ENCODE peak calls at places on chromosomes 5 and 9, in six cellular contexts. H is K562; W is lower leg skin; X is fibroblast of lung; J is effector memory CD4-positive, alpha-beta T cell; Q is SK-N-SH. Z is an unnamed sample.

GRCh38 chr5:87069974-87070608 is 197.6 kb upstream of the RASA1 start:
- DNase-seq in H (peak; percentile 36), W (no peak), Q (no peak), X (peak; percentile 77), J (no peak), Z (no peak)

GRCh38 chr5:17005087-17005828 is 69.2 kb upstream of the MYO10 start:
- DNase-seq in H (no peak), Q (no peak), J (no peak), W (no peak), X (no peak), Z (no peak)

GRCh38 chr9:119955276-119955675 is 586.0 kb upstream of the BRINP1 start:
- DNase-seq in H (no peak), X (no peak), J (no peak), W (no peak), Q (no peak), Z (no peak)

GRCh38 chr9:101131326-101131725 is 102.8 kb downstream of the PLPPR1 start:
- DNase-seq in H (no peak), Q (no peak), J (no peak), W (no peak), X (no peak), Z (no peak)

GRCh38 chr5:62268239-62268638 is 37.8 kb upstream of the KIF2A start:
- DNase-seq in W (no peak), J (no peak), H (no peak), X (no peak), Q (no peak), Z (no peak)

GRCh38 chr5:35159370-35159742 is 70.9 kb downstream of the PRLR start:
- DNase-seq in W (no peak), J (no peak), H (no peak), Q (no peak), X (peak; percentile 4), Z (no peak)

GRCh38 chr5:171405615-171406014 is 13.8 kb upstream of the FGF18 start:
- DNase-seq in Q (peak; percentile 46), H (no peak), J (no peak), W (no peak), X (peak; percentile 55), Z (no peak)

GRCh38 chr9:80596576-80596975 is 1024.8 kb downstream of the TLE4 start:
- DNase-seq in W (no peak), X (no peak), J (no peak), H (no peak), Q (no peak), Z (no peak)

GRCh38 chr5:127305486-127305885 is 14.9 kb downstream of the MEGF10 start:
- DNase-seq in W (no peak), H (no peak), X (no peak), J (no peak), Q (no peak), Z (no peak)

GRCh38 chr5:158809310-158809709 is 290.4 kb downstream of the EBF1 start:
- DNase-seq in X (no peak), J (no peak), W (no peak), Q (no peak), H (no peak), Z (no peak)

GRCh38 chr9:2574215-2574614 is 47.4 kb upstream of the VLDLR start:
- DNase-seq in Q (no peak), W (no peak), X (no peak), J (no peak), H (no peak), Z (no peak)

GRCh38 chr9:116155700-116156045 is 2.1 kb downstream of the PAPPA start:
- DNase-seq in X (peak; percentile 77), W (no peak), Q (peak; percentile 38), J (no peak), H (no peak), Z (no peak)

GRCh38 chr9:98856982-98857381 is 49.5 kb downstream of the GALNT12 start:
- DNase-seq in J (no peak), Q (no peak), H (peak; percentile 45), W (no peak), X (no peak), Z (no peak)

GRCh38 chr5:138675998-138676397 is 77.2 kb upstream of the CTNNA1 start:
- DNase-seq in W (no peak), Q (no peak), H (no peak), X (no peak), J (no peak), Z (no peak)

GRCh38 chr5:62155988-62156387 is 150.0 kb upstream of the KIF2A start:
- DNase-seq in J (no peak), H (no peak), W (no peak), X (no peak), Q (no peak), Z (no peak)

GRCh38 chr9:95115104-95115503 is 202.4 kb downstream of the FANCC start:
- DNase-seq in X (no peak), Q (no peak), H (no peak), J (no peak), W (no peak), Z (no peak)

GRCh38 chr5:132365213-132365612 is 4.3 kb upstream of the SLC22A5 start:
- DNase-seq in J (no peak), Q (no peak), X (no peak), H (peak; percentile 65), W (no peak), Z (no peak)

GRCh38 chr9:128712451-128713410 is 10.4 kb downstream of the PKN3 start:
- DNase-seq in J (no peak), H (no peak), X (no peak), Q (peak; percentile 17), W (peak; percentile 79), Z (no peak)

GRCh38 chr9:107180206-107180605 is 102.9 kb upstream of the RAD23B start:
- DNase-seq in H (no peak), W (no peak), Q (peak; percentile 28), J (no peak), X (no peak), Z (peak; percentile 46)

GRCh38 chr9:116337015-116337414 is 183.4 kb downstream of the PAPPA start:
- DNase-seq in X (peak; percentile 24), H (no peak), W (no peak), Q (no peak), J (no peak), Z (no peak)

GRCh38 chr5:174585472-174585871 is 138.9 kb upstream of the MSX2 start:
- DNase-seq in J (no peak), W (no peak), H (no peak), X (no peak), Q (no peak), Z (no peak)

GRCh38 chr9:17134396-17134842 is 421 bp upstream of the CNTLN start:
- DNase-seq in X (peak; percentile 62), J (no peak), H (no peak), Q (no peak), W (no peak), Z (no peak)

GRCh38 chr5:32027093-32027716 is 146.9 kb downstream of the GOLPH3 start:
- DNase-seq in J (no peak), H (no peak), X (peak; percentile 14), Q (no peak), W (no peak), Z (no peak)

GRCh38 chr5:141557681-141558136 is 61.1 kb downstream of the DIAPH1 start:
- DNase-seq in X (peak; percentile 99), W (peak; percentile 98), Q (peak; percentile 69), H (peak; percentile 78), J (peak; percentile 69), Z (peak; percentile 89)

GRCh38 chr5:141560725-141561483 is 57.9 kb downstream of the DIAPH1 start:
- DNase-seq in Q (peak; percentile 68), J (no peak), W (peak; percentile 95), H (peak; percentile 59), X (peak; percentile 99), Z (peak; percentile 92)

GRCh38 chr5:141559481-141559880 is 59.3 kb downstream of the DIAPH1 start:
- DNase-seq in W (no peak), H (no peak), X (peak; percentile 70), Q (no peak), J (no peak), Z (no peak)

GRCh38 chr5:141558150-141558549 is 60.6 kb downstream of the DIAPH1 start:
- DNase-seq in X (no peak), Q (no peak), W (no peak), J (no peak), H (no peak), Z (no peak)

DNA sequence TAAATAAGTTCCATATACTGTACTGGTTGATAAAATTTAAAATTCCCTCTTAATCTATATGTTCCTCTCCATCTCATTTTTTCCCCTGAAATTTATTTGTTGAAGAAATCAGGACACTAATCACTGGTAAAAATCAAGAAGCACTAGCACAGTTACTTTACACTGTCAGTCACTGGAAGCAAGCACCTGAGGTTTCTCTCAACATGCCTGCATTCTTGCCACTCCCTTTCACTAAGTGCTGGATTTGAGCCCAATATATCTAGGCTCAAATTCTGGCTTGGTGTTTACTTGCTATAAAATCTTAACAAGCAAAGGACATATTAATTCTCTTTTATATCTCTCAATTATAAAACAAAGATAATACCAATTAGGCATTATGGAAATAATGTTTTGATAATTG is 58.7 kb downstream of the DIAPH1 start:
- DNase-seq in X (peak; percentile 22), Q (no peak), J (no peak), W (no peak), H (no peak), Z (no peak)
- H3K4me3 ChIP-seq in X (no peak overlapping the region), Q (peak overlapping the region; percentile 22), J (no peak overlapping the region), W (no peak overlapping the region), H (no peak overlapping the region), Z (peak overlapping the region; percentile 40)

DNA sequence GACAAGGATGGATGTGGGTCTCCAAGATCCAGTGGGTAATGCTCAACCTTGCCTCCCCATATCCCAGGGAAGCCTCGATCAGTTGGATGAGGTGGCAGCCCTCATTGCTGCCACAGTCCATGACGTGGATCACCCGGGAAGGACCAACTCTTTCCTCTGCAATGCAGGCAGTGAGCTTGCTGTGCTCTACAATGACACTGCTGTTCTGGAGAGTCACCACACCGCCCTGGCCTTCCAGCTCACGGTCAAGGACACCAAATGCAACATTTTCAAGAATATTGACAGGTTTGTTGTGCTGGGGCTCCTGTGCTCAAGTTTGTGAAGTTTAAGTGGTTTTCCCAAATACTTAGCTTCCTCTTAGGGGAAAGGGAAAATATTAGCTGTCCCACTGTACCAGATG is 74.0 kb downstream of the WDR41 start:
- DNase-seq in J (no peak), H (no peak), X (no peak), W (no peak), Q (no peak), Z (no peak)
- H3K4me3 ChIP-seq in J (no peak overlapping the region), H (no peak overlapping the region), X (no peak overlapping the region), W (no peak overlapping the region), Q (no peak overlapping the region), Z (no peak overlapping the region)

GRCh38 chr5:134803821-134804220 is 41.9 kb upstream of the C5orf24 start:
- DNase-seq in H (no peak), Q (no peak), J (no peak), X (no peak), W (no peak), Z (no peak)
- H3K4me3 ChIP-seq in H (no peak overlapping the region), Q (no peak overlapping the region), J (no peak overlapping the region), X (no peak overlapping the region), W (no peak overlapping the region), Z (no peak overlapping the region)

GRCh38 chr5:90557871-90558270 is 726 bp upstream of the ADGRV1 start:
- DNase-seq in H (no peak), Q (no peak), J (no peak), W (no peak), X (no peak), Z (no peak)

GRCh38 chr5:90560771-90561170 is 2.2 kb downstream of the ADGRV1 start:
- DNase-seq in X (no peak), Q (no peak), W (no peak), H (no peak), J (no peak), Z (no peak)

GRCh38 chr5:90557391-90557790 is 1.2 kb upstream of the ADGRV1 start:
- DNase-seq in J (no peak), X (no peak), H (no peak), Q (no peak), W (no peak), Z (no peak)

GRCh38 chr5:90555666-90556065 is 2.9 kb upstream of the ADGRV1 start:
- DNase-seq in X (no peak), Q (no peak), H (no peak), W (no peak), J (no peak), Z (no peak)

GRCh38 chr5:90558344-90559192 is at the start of gene ADGRV1:
- DNase-seq in X (peak; percentile 50), J (no peak), W (no peak), H (peak; percentile 88), Q (peak; percentile 96), Z (peak; percentile 53)
- H3K4me3 ChIP-seq in X (peak within 1 kb of the TSS; percentile 15), J (no peak within 1 kb of the TSS), W (no peak within 1 kb of the TSS), H (peak within 1 kb of the TSS; percentile 53), Q (peak within 1 kb of the TSS; percentile 53), Z (peak within 1 kb of the TSS; percentile 12)

Z was measured in BE2C.